ENCODE peak calls at places on chromosomes 1 and 21, in seven cellular contexts. One of them, this sample, is unnamed. For H3K36me3, the result is how much of the 10 kb centered on the place peaks cover.

GRCh38 chr1:94713472-94714141 is 106.5 kb upstream of the SLC44A3 start:
- DNase-seq in body of pancreas: peak
- DNase-seq in mucosa of descending colon: peak
- DNase-seq in transverse colon: peak
- DNase-seq in sigmoid colon: peak
- DNase-seq in uterus: peak
- DNase-seq in CD4-positive, alpha-beta memory T cell: no peak
- DNase-seq in this sample: peak

GRCh38 chr1:206506803-206507394 is 432 bp upstream of the RASSF5 start:
- DNase-seq in body of pancreas: peak
- DNase-seq in mucosa of descending colon: peak
- DNase-seq in transverse colon: peak
- DNase-seq in sigmoid colon: no peak
- DNase-seq in uterus: no peak
- DNase-seq in CD4-positive, alpha-beta memory T cell: peak
- DNase-seq in this sample: peak

GRCh38 chr1:54940027-54940426 is 40.4 kb upstream of the TMEM61 start:
- DNase-seq in body of pancreas: no peak
- DNase-seq in mucosa of descending colon: no peak
- DNase-seq in transverse colon: no peak
- DNase-seq in sigmoid colon: no peak
- DNase-seq in uterus: no peak
- DNase-seq in CD4-positive, alpha-beta memory T cell: no peak
- DNase-seq in this sample: no peak

GRCh38 chr1:54359393-54360162 is 46.6 kb downstream of the SSBP3 start:
- DNase-seq in body of pancreas: no peak
- DNase-seq in mucosa of descending colon: no peak
- DNase-seq in transverse colon: no peak
- DNase-seq in sigmoid colon: no peak
- DNase-seq in uterus: no peak
- DNase-seq in CD4-positive, alpha-beta memory T cell: no peak
- DNase-seq in this sample: no peak

GRCh38 chr21:36864974-36865373 is 101.5 kb downstream of the HLCS start:
- DNase-seq in body of pancreas: no peak
- DNase-seq in mucosa of descending colon: no peak
- DNase-seq in transverse colon: no peak
- DNase-seq in sigmoid colon: no peak
- DNase-seq in uterus: no peak
- DNase-seq in CD4-positive, alpha-beta memory T cell: no peak
- DNase-seq in this sample: no peak

GRCh38 chr1:107061886-107062285 is 5.4 kb downstream of the PRMT6 start:
- DNase-seq in body of pancreas: no peak
- DNase-seq in mucosa of descending colon: no peak
- DNase-seq in transverse colon: no peak
- DNase-seq in sigmoid colon: no peak
- DNase-seq in uterus: no peak
- DNase-seq in CD4-positive, alpha-beta memory T cell: no peak
- DNase-seq in this sample: no peak

GRCh38 chr1:180623579-180624347 is 8.1 kb upstream of the XPR1 start:
- DNase-seq in body of pancreas: peak
- DNase-seq in mucosa of descending colon: no peak
- DNase-seq in transverse colon: no peak
- DNase-seq in sigmoid colon: no peak
- DNase-seq in uterus: no peak
- DNase-seq in CD4-positive, alpha-beta memory T cell: no peak
- DNase-seq in this sample: no peak

GRCh38 chr1:170134126-170134525 is 11.6 kb upstream of the NTMT2 start:
- DNase-seq in body of pancreas: no peak
- DNase-seq in mucosa of descending colon: no peak
- DNase-seq in transverse colon: no peak
- DNase-seq in sigmoid colon: no peak
- DNase-seq in uterus: no peak
- DNase-seq in CD4-positive, alpha-beta memory T cell: no peak
- DNase-seq in this sample: no peak

GRCh38 chr1:102578806-102579205 is 529.5 kb downstream of the COL11A1 start:
- DNase-seq in body of pancreas: no peak
- DNase-seq in mucosa of descending colon: no peak
- DNase-seq in transverse colon: no peak
- DNase-seq in sigmoid colon: no peak
- DNase-seq in uterus: no peak
- DNase-seq in CD4-positive, alpha-beta memory T cell: no peak
- DNase-seq in this sample: no peak

GRCh38 chr1:177983824-177984528 is 14.1 kb upstream of the SEC16B start:
- DNase-seq in body of pancreas: peak
- DNase-seq in mucosa of descending colon: no peak
- DNase-seq in transverse colon: peak
- DNase-seq in sigmoid colon: peak
- DNase-seq in uterus: peak
- DNase-seq in CD4-positive, alpha-beta memory T cell: no peak
- DNase-seq in this sample: no peak

GRCh38 chr1:32888134-32888533 is 1.8 kb downstream of the HPCA start:
- DNase-seq in body of pancreas: no peak
- DNase-seq in mucosa of descending colon: no peak
- DNase-seq in transverse colon: no peak
- DNase-seq in sigmoid colon: no peak
- DNase-seq in uterus: no peak
- DNase-seq in CD4-positive, alpha-beta memory T cell: no peak
- DNase-seq in this sample: no peak

GRCh38 chr1:58318157-58318665 is 228.3 kb downstream of the OMA1 start:
- DNase-seq in body of pancreas: no peak
- DNase-seq in mucosa of descending colon: no peak
- DNase-seq in transverse colon: no peak
- DNase-seq in sigmoid colon: no peak
- DNase-seq in uterus: no peak
- DNase-seq in CD4-positive, alpha-beta memory T cell: no peak
- DNase-seq in this sample: no peak

GRCh38 chr1:29124366-29125236 is 898 bp upstream of the TMEM200B start:
- DNase-seq in body of pancreas: peak
- DNase-seq in mucosa of descending colon: peak
- DNase-seq in transverse colon: peak
- DNase-seq in sigmoid colon: peak
- DNase-seq in uterus: peak
- DNase-seq in CD4-positive, alpha-beta memory T cell: peak
- DNase-seq in this sample: peak

GRCh38 chr1:89815040-89815439 is 5.8 kb upstream of the LRRC8D start:
- DNase-seq in body of pancreas: no peak
- DNase-seq in mucosa of descending colon: no peak
- DNase-seq in transverse colon: no peak
- DNase-seq in sigmoid colon: no peak
- DNase-seq in uterus: no peak
- DNase-seq in CD4-positive, alpha-beta memory T cell: no peak
- DNase-seq in this sample: no peak

GRCh38 chr1:40612345-40612831 is 53.1 kb downstream of the RIMS3 start:
- DNase-seq in body of pancreas: peak
- DNase-seq in mucosa of descending colon: peak
- DNase-seq in transverse colon: peak
- DNase-seq in sigmoid colon: no peak
- DNase-seq in uterus: peak
- DNase-seq in CD4-positive, alpha-beta memory T cell: peak
- DNase-seq in this sample: peak

GRCh38 chr1:239858058-239858457 is 233.6 kb upstream of the FMN2 start:
- DNase-seq in body of pancreas: no peak
- DNase-seq in mucosa of descending colon: no peak
- DNase-seq in transverse colon: no peak
- DNase-seq in sigmoid colon: no peak
- DNase-seq in uterus: no peak
- DNase-seq in CD4-positive, alpha-beta memory T cell: no peak
- DNase-seq in this sample: no peak

GRCh38 chr1:79945391-79945790 is 938.9 kb upstream of the ADGRL4 start:
- DNase-seq in body of pancreas: no peak
- DNase-seq in mucosa of descending colon: no peak
- DNase-seq in transverse colon: no peak
- DNase-seq in sigmoid colon: no peak
- DNase-seq in uterus: no peak
- DNase-seq in CD4-positive, alpha-beta memory T cell: no peak
- DNase-seq in this sample: no peak

GRCh38 chr21:38500073-38500472 is 1.8 kb upstream of the ERG start:
- DNase-seq in body of pancreas: no peak
- DNase-seq in mucosa of descending colon: no peak
- DNase-seq in transverse colon: no peak
- DNase-seq in sigmoid colon: no peak
- DNase-seq in uterus: no peak
- DNase-seq in CD4-positive, alpha-beta memory T cell: no peak
- DNase-seq in this sample: no peak

GRCh38 chr1:20089328-20090077 is 19.5 kb downstream of the PLA2G5 start:
- DNase-seq in body of pancreas: no peak
- DNase-seq in mucosa of descending colon: no peak
- DNase-seq in transverse colon: no peak
- DNase-seq in sigmoid colon: no peak
- DNase-seq in uterus: no peak
- DNase-seq in CD4-positive, alpha-beta memory T cell: no peak
- DNase-seq in this sample: no peak

GRCh38 chr1:147853391-147853790 is 49.2 kb upstream of the GJA8 start:
- DNase-seq in body of pancreas: no peak
- DNase-seq in mucosa of descending colon: no peak
- DNase-seq in transverse colon: no peak
- DNase-seq in sigmoid colon: no peak
- DNase-seq in uterus: no peak
- DNase-seq in CD4-positive, alpha-beta memory T cell: no peak
- DNase-seq in this sample: no peak

GRCh38 chr1:147851149-147851548 is 51.4 kb upstream of the GJA8 start:
- DNase-seq in body of pancreas: no peak
- DNase-seq in mucosa of descending colon: no peak
- DNase-seq in transverse colon: no peak
- DNase-seq in sigmoid colon: no peak
- DNase-seq in uterus: no peak
- DNase-seq in CD4-positive, alpha-beta memory T cell: no peak
- DNase-seq in this sample: no peak

GRCh38 chr1:147852706-147853225 is 49.8 kb upstream of the GJA8 start:
- DNase-seq in body of pancreas: no peak
- DNase-seq in mucosa of descending colon: no peak
- DNase-seq in transverse colon: no peak
- DNase-seq in sigmoid colon: no peak
- DNase-seq in uterus: no peak
- DNase-seq in CD4-positive, alpha-beta memory T cell: no peak
- DNase-seq in this sample: no peak

GRCh38 chr1:147849097-147849873 is 53.3 kb upstream of the GJA8 start:
- DNase-seq in body of pancreas: no peak
- DNase-seq in mucosa of descending colon: no peak
- DNase-seq in transverse colon: no peak
- DNase-seq in sigmoid colon: no peak
- DNase-seq in uterus: no peak
- DNase-seq in CD4-positive, alpha-beta memory T cell: no peak
- DNase-seq in this sample: no peak

DNA sequence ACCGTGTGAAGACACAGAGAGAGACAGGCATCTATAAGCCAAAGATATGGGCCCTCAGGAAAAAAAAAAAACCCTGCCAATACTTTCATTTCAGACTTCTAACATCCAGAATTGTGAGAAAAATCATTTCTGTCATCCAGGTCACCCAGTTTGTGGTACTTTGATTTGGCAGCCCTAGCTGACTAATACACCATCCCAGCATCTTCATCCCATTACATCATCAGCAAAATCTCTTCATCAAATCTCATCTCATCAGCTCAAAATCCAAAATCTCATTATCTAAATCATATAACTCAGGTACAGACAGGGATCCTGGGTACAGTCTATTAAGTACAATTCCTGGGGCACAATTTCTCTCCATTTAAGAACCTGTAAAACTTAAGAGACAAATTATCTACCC is 51.9 kb upstream of the GJA8 start:
- DNase-seq in body of pancreas: no peak
- DNase-seq in mucosa of descending colon: no peak
- DNase-seq in transverse colon: no peak
- DNase-seq in sigmoid colon: no peak
- DNase-seq in uterus: no peak
- DNase-seq in CD4-positive, alpha-beta memory T cell: no peak
- DNase-seq in this sample: no peak
- H3K36me3 ChIP-seq in body of pancreas: under half
- H3K36me3 ChIP-seq in mucosa of descending colon: under half
- H3K36me3 ChIP-seq in transverse colon: under half
- H3K36me3 ChIP-seq in sigmoid colon: under half
- H3K36me3 ChIP-seq in uterus: under half
- H3K36me3 ChIP-seq in CD4-positive, alpha-beta memory T cell: under half
- H3K36me3 ChIP-seq in this sample: under half

GRCh38 chr1:193031431-193031830 is 27.7 kb downstream of the UCHL5 start:
- DNase-seq in body of pancreas: no peak
- DNase-seq in mucosa of descending colon: no peak
- DNase-seq in transverse colon: no peak
- DNase-seq in sigmoid colon: no peak
- DNase-seq in uterus: no peak
- DNase-seq in CD4-positive, alpha-beta memory T cell: no peak
- DNase-seq in this sample: no peak

GRCh38 chr1:193036337-193037047 is 22.7 kb downstream of the UCHL5 start:
- DNase-seq in body of pancreas: no peak
- DNase-seq in mucosa of descending colon: no peak
- DNase-seq in transverse colon: no peak
- DNase-seq in sigmoid colon: no peak
- DNase-seq in uterus: no peak
- DNase-seq in CD4-positive, alpha-beta memory T cell: no peak
- DNase-seq in this sample: no peak

GRCh38 chr1:193033610-193034009 is 25.6 kb downstream of the UCHL5 start:
- DNase-seq in body of pancreas: no peak
- DNase-seq in mucosa of descending colon: no peak
- DNase-seq in transverse colon: no peak
- DNase-seq in sigmoid colon: no peak
- DNase-seq in uterus: no peak
- DNase-seq in CD4-positive, alpha-beta memory T cell: no peak
- DNase-seq in this sample: no peak
- H3K36me3 ChIP-seq in body of pancreas: under half
- H3K36me3 ChIP-seq in mucosa of descending colon: under half
- H3K36me3 ChIP-seq in transverse colon: under half
- H3K36me3 ChIP-seq in sigmoid colon: under half
- H3K36me3 ChIP-seq in uterus: under half
- H3K36me3 ChIP-seq in CD4-positive, alpha-beta memory T cell: under half
- H3K36me3 ChIP-seq in this sample: under half

GRCh38 chr1:6628971-6629479 is 4.4 kb downstream of the THAP3 start:
- DNase-seq in body of pancreas: no peak
- DNase-seq in mucosa of descending colon: no peak
- DNase-seq in transverse colon: no peak
- DNase-seq in sigmoid colon: no peak
- DNase-seq in uterus: no peak
- DNase-seq in CD4-positive, alpha-beta memory T cell: no peak
- DNase-seq in this sample: no peak

GRCh38 chr1:6630027-6630426 is 5.4 kb downstream of the THAP3 start:
- DNase-seq in body of pancreas: no peak
- DNase-seq in mucosa of descending colon: no peak
- DNase-seq in transverse colon: no peak
- DNase-seq in sigmoid colon: no peak
- DNase-seq in uterus: no peak
- DNase-seq in CD4-positive, alpha-beta memory T cell: no peak
- DNase-seq in this sample: no peak

GRCh38 chr1:6632588-6633514 is 8.2 kb downstream of the THAP3 start:
- DNase-seq in body of pancreas: no peak
- DNase-seq in mucosa of descending colon: no peak
- DNase-seq in transverse colon: no peak
- DNase-seq in sigmoid colon: no peak
- DNase-seq in uterus: no peak
- DNase-seq in CD4-positive, alpha-beta memory T cell: no peak
- DNase-seq in this sample: no peak

GRCh38 chr1:6627841-6628545 is 3.3 kb downstream of the THAP3 start:
- DNase-seq in body of pancreas: no peak
- DNase-seq in mucosa of descending colon: no peak
- DNase-seq in transverse colon: no peak
- DNase-seq in sigmoid colon: no peak
- DNase-seq in uterus: no peak
- DNase-seq in CD4-positive, alpha-beta memory T cell: no peak
- DNase-seq in this sample: no peak

GRCh38 chr1:6631058-6631457 is 6.4 kb downstream of the THAP3 start:
- DNase-seq in body of pancreas: no peak
- DNase-seq in mucosa of descending colon: no peak
- DNase-seq in transverse colon: no peak
- DNase-seq in sigmoid colon: no peak
- DNase-seq in uterus: no peak
- DNase-seq in CD4-positive, alpha-beta memory T cell: no peak
- DNase-seq in this sample: no peak
- H3K36me3 ChIP-seq in body of pancreas: under half
- H3K36me3 ChIP-seq in mucosa of descending colon: under half
- H3K36me3 ChIP-seq in transverse colon: under half
- H3K36me3 ChIP-seq in sigmoid colon: half or more
- H3K36me3 ChIP-seq in uterus: under half
- H3K36me3 ChIP-seq in CD4-positive, alpha-beta memory T cell: under half
- H3K36me3 ChIP-seq in this sample: half or more

GRCh38 chr1:176847052-176847451 is 317.5 kb downstream of the ASTN1 start:
- DNase-seq in body of pancreas: no peak
- DNase-seq in mucosa of descending colon: no peak
- DNase-seq in transverse colon: no peak
- DNase-seq in sigmoid colon: peak
- DNase-seq in uterus: no peak
- DNase-seq in CD4-positive, alpha-beta memory T cell: no peak
- DNase-seq in this sample: no peak
- H3K36me3 ChIP-seq in body of pancreas: under half
- H3K36me3 ChIP-seq in mucosa of descending colon: under half
- H3K36me3 ChIP-seq in transverse colon: under half
- H3K36me3 ChIP-seq in sigmoid colon: under half
- H3K36me3 ChIP-seq in uterus: under half
- H3K36me3 ChIP-seq in CD4-positive, alpha-beta memory T cell: under half
- H3K36me3 ChIP-seq in this sample: under half